ENCODE peak calls at places on chromosomes 6 and 20, in four cellular contexts. K, R, Z and D are unnamed samples.

GRCh38 chr20:44326391-44327159 is 10.3 kb upstream of the R3HDML start:
- DNase-seq in K (no peak), Z (peak; percentile 66), R (no peak), D (peak; percentile 27)

GRCh38 chr6:1613631-1614447 is 4.1 kb downstream of the FOXC1 start:
- DNase-seq in R (peak; percentile 47), Z (peak; percentile 78), K (no peak), D (peak; percentile 87)

GRCh38 chr20:22821081-22821480 is 214.0 kb upstream of the SSTR4 start:
- DNase-seq in R (no peak), Z (no peak), K (no peak), D (no peak)

GRCh38 chr6:40520683-40521082 is 66.5 kb downstream of the LRFN2 start:
- DNase-seq in Z (no peak), K (no peak), R (no peak), D (no peak)

GRCh38 chr6:41939091-41939847 is 2.3 kb downstream of the CCND3 start:
- DNase-seq in R (peak; percentile 43), Z (peak; percentile 81), K (no peak), D (peak; percentile 93)

GRCh38 chr20:34999021-34999451 is 43.4 kb downstream of the MYH7B start:
- DNase-seq in R (no peak), Z (no peak), K (no peak), D (no peak)

GRCh38 chr6:23456396-23456795 is 669.6 kb upstream of the NRSN1 start:
- DNase-seq in Z (no peak), R (peak; percentile 21), K (no peak), D (no peak)

GRCh38 chr6:137166247-137167098 is 7.0 kb downstream of the IL22RA2 start:
- DNase-seq in Z (no peak), K (no peak), R (no peak), D (no peak)

GRCh38 chr20:31640259-31640658 is 2.5 kb downstream of the COX4I2 start:
- DNase-seq in K (no peak), R (no peak), Z (no peak), D (no peak)

GRCh38 chr6:28794175-28795002 is 129.4 kb downstream of the TRIM27 start:
- DNase-seq in R (peak; percentile 31), K (no peak), Z (peak; percentile 61), D (peak; percentile 82)

GRCh38 chr6:87066449-87067288 is 28.2 kb downstream of the CGA start:
- DNase-seq in K (no peak), Z (no peak), R (peak; percentile 72), D (peak; percentile 61)

GRCh38 chr20:32924781-32925180 is 66.1 kb downstream of the EFCAB8 start:
- DNase-seq in Z (no peak), R (no peak), K (no peak), D (no peak)

GRCh38 chr20:44180814-44181213 is 6.2 kb downstream of the JPH2 start:
- DNase-seq in Z (no peak), R (peak; percentile 35), K (peak; percentile 34), D (peak; percentile 94)

GRCh38 chr6:35021014-35021413 is 120.1 kb downstream of the TCP11 start:
- DNase-seq in K (no peak), R (no peak), Z (peak; percentile 54), D (no peak)

GRCh38 chr6:28980797-28981390 is 24.2 kb downstream of the ZNF311 start:
- DNase-seq in R (peak; percentile 77), Z (peak; percentile 84), K (no peak), D (peak; percentile 97)

GRCh38 chr20:33650753-33651561 is 11.2 kb upstream of the C20orf144 start:
- DNase-seq in R (no peak), K (no peak), Z (no peak), D (no peak)

DNA sequence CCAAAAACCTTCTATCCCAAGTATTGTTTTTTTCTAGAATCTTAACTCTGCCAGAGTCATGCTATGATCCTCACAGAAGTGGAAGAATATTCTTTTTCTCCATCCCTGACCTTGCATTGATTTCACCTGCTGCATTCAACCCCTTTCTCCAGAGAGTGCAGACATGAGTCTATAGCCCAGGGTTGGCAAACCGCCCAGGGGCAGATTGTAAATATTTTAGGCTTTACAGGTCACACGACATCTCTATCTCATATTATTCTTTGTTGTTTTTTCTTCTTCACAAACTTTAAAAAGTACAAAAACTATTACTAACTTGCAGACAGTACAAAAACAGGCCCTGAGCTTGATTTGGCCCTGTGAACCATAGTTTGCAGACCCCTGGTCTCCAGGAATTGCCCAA is 112.1 kb upstream of the ASF1A start:
- DNase-seq in R (no peak), Z (no peak), K (no peak), D (no peak)
- H4K5ac ChIP-seq in R (no peak overlapping the region), Z (no peak overlapping the region), K (no peak overlapping the region), D (no peak overlapping the region)

DNA sequence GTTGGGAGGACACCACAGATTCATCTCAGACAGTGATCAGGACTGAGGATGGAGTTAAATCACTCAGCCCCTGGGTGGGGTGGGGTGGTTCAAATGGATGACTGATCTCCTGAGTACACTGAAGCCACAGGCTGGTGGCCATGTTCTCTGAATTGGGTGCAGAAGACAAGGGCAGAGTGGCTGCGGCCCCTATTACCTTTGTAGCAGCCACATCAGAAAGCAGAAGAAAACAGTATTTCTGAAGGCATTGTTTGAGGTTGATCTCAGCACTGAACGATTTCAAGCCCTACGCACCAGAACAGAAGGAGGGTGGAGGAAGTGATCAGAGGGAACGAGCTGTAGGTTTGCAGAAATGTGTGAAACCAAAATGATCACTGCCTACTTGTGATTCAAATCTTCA is 71.6 kb downstream of the SH3BGRL2 start:
- DNase-seq in Z (no peak), R (no peak), K (no peak), D (no peak)
- H3K4me1 ChIP-seq in Z (no peaks in the 10 kb centered on the region), R (no peaks in the 10 kb centered on the region), K (peaks cover 2% of the 10 kb centered on the region), D (no peaks in the 10 kb centered on the region)

GRCh38 chr6:39319621-39320369 is 2.7 kb downstream of the KCNK16 start:
- DNase-seq in R (no peak), Z (no peak), K (no peak), D (no peak)

GRCh38 chr6:39322306-39322850 is at the start of gene KCNK16:
- DNase-seq in Z (no peak), R (no peak), K (no peak), D (no peak)

GRCh38 chr6:39317256-39317655 is 3.0 kb upstream of the KCNK17 start:
- DNase-seq in R (no peak), Z (no peak), K (no peak), D (no peak)

GRCh38 chr6:39321761-39322160 is 741 bp downstream of the KCNK16 start:
- DNase-seq in Z (no peak), K (no peak), R (no peak), D (no peak)

DNA sequence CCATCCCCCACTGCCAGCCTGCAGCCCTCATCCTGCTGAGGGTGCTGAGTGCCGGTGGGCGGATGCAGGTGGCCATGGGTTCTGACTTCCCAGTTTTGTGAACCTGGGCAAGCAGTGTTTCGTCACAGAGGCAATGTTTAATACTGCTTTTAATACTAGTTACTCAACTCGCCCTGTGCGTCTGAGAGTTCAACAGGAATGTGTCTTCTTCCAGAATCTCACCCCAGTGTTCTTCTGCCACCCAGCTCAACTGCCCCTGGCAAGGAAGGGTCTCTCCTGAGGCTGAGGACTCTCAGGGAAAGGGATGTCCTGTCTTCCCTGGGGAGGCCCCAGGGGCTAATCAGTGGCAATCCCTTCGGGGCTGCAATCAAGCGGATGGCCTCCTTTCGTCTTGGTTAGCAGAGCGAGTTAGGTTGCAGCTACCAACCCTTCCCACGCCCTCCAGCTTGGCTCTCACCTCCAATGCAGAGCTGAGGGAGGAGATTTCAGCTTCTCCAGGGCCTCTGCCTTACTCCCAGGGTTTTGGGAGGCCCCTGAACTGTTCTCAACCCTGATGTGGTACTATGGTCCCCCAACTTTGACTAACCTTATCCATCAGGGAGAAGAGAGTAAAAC is 2.0 kb downstream of the KCNK16 start:
- DNase-seq in K (no peak), R (no peak), Z (no peak), D (no peak)
- H4K5ac ChIP-seq in K (no peak overlapping the region), R (no peak overlapping the region), Z (no peak overlapping the region), D (no peak overlapping the region)

GRCh38 chr20:45970646-45971424 is 1.2 kb downstream of the ZNF335 start:
- DNase-seq in R (peak; percentile 19), Z (peak; percentile 29), K (no peak), D (no peak)

GRCh38 chr20:45969712-45970634 is 2.0 kb downstream of the ZNF335 start:
- DNase-seq in K (no peak), R (peak; percentile 64), Z (peak; percentile 53), D (peak; percentile 87)

GRCh38 chr20:45968801-45969711 is 2.9 kb downstream of the ZNF335 start:
- DNase-seq in Z (peak; percentile 25), R (peak; percentile 81), K (no peak), D (no peak)

GRCh38 chr20:45967551-45968080 is 4.4 kb downstream of the ZNF335 start:
- DNase-seq in R (no peak), Z (peak; percentile 16), K (no peak), D (no peak)

GRCh38 chr20:45968081-45968671 is 3.8 kb downstream of the ZNF335 start:
- DNase-seq in R (no peak), Z (no peak), K (no peak), D (no peak)
- H3K4me1 ChIP-seq in R (peaks cover 13% of the 10 kb centered on the region), Z (no peaks in the 10 kb centered on the region), K (no peaks in the 10 kb centered on the region), D (peaks cover 2% of the 10 kb centered on the region)

GRCh38 chr6:11808054-11808453 is 29.5 kb upstream of the ADTRP start:
- DNase-seq in K (no peak), Z (no peak), R (no peak), D (no peak)

GRCh38 chr6:11811644-11812264 is 33.2 kb upstream of the ADTRP start:
- DNase-seq in Z (no peak), R (no peak), K (no peak), D (no peak)

GRCh38 chr6:11810854-11811643 is 32.4 kb upstream of the ADTRP start:
- DNase-seq in R (peak; percentile 24), K (no peak), Z (no peak), D (no peak)

GRCh38 chr6:11812439-11812838 is 33.8 kb upstream of the ADTRP start:
- DNase-seq in K (no peak), R (no peak), Z (no peak), D (no peak)

DNA sequence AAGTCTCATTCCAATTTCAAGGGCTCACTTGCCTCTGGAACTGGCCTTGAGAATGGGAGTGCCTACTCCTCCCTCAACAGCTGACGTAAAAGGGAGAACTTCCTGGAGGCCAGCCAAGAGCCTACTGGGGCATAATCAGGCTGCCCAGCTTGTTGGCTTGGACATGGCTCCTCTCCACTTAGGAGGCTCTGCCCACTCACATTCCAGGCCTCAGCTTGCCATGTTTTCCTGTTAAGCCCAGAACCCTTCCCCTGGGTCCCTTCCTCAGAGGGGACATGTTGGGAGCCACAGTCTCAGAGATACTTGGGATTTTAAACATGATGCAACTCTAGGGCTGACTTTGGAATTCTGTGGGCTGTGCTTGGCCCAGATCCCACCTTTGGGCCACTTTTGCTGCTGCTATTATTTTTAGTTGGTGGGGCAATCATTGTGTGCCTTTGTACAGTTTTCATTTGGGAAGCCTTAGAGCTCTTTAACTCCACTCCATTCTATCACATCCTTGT is 31.5 kb upstream of the ADTRP start:
- DNase-seq in K (no peak), R (peak; percentile 79), Z (no peak), D (no peak)
- H4K5ac ChIP-seq in K (no peak overlapping the region), R (peak overlapping the region; percentile 13), Z (no peak overlapping the region), D (no peak overlapping the region)

GRCh38 chr6:13795041-13795748 is 19.2 kb downstream of the MCUR1 start:
- DNase-seq in K (no peak), R (peak; percentile 83), Z (peak; percentile 65), D (peak; percentile 83)
- H3K4me1 ChIP-seq in K (no peaks in the 10 kb centered on the region), R (no peaks in the 10 kb centered on the region), Z (no peaks in the 10 kb centered on the region), D (no peaks in the 10 kb centered on the region)

DNA sequence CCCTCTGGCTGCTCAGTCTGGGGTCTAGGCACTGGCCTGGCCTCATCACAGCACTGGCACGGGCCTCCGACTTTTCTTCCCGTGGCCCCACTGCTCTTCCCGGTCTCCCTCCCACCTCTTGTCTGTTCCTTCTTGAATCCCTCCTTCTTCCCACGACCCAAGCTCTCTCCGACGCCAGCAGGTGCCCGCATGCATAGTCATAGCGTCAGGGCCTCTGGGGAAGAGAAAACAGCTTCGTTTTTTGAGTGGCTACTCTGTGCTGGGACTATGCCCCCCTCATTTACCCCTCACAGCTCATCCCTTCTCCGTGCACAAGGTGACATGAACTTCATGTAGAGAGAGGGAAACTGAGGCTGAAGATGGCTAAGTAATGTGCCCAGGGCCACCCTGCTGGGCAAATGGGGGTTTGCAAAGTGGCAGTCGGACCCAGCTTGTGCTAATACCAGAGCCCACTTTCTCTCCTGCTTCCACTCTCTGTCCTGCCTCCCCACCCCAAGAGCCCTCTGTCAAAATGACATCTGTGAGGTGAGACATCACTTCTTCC is 59.2 kb downstream of the SYNJ2 start:
- DNase-seq in K (no peak), Z (no peak), R (peak; percentile 90), D (no peak)
- H4K5ac ChIP-seq in K (no peak overlapping the region), Z (no peak overlapping the region), R (peak overlapping the region; percentile 95), D (no peak overlapping the region)